ENCODE peak calls at places on chromosomes 13 and 19, in six cellular contexts. W, Z, J, F, K and X are unnamed samples.

GRCh38 chr13:72495681-72496080 is 231.7 kb downstream of the MZT1 start:
- DNase-seq in W (no peak), Z (no peak), F (no peak), K (no peak), J (no peak), X (no peak)

GRCh38 chr19:10346509-10346908 is 7.1 kb upstream of the ICAM3 start:
- DNase-seq in K (no peak), Z (no peak), W (no peak), F (no peak), J (no peak), X (no peak)

GRCh38 chr19:13902993-13903555 is 2.8 kb downstream of the BRME1 start:
- DNase-seq in F (no peak), J (peak), K (no peak), Z (peak), W (no peak), X (no peak)

GRCh38 chr19:3507371-3508120 is 1.4 kb downstream of the FZR1 start:
- DNase-seq in Z (peak), F (no peak), K (no peak), J (no peak), W (no peak), X (no peak)

GRCh38 chr19:40807147-40808020 is 8.4 kb downstream of the EGLN2 start:
- DNase-seq in K (no peak), J (peak), W (no peak), F (no peak), Z (peak), X (no peak)

GRCh38 chr19:45762870-45763631 is 6.0 kb downstream of the SIX5 start:
- DNase-seq in Z (no peak), F (no peak), W (no peak), K (no peak), J (no peak), X (no peak)

GRCh38 chr13:54591540-54591939 is 1562.9 kb downstream of the OLFM4 start:
- DNase-seq in K (no peak), Z (no peak), J (no peak), F (no peak), W (no peak), X (no peak)

GRCh38 chr13:112477070-112477619 is 101.0 kb downstream of the SPACA7 start:
- DNase-seq in K (no peak), W (no peak), F (no peak), Z (no peak), J (no peak), X (no peak)

GRCh38 chr19:33219261-33219812 is 6.3 kb downstream of the SLC7A10 start:
- DNase-seq in J (no peak), Z (peak), F (no peak), W (no peak), K (no peak), X (no peak)

GRCh38 chr13:85588359-85588758 is 210.9 kb downstream of the SLITRK6 start:
- DNase-seq in K (no peak), J (no peak), Z (peak), W (no peak), F (no peak), X (no peak)

GRCh38 chr13:107457686-107458085 is 757.6 kb downstream of the LIG4 start:
- DNase-seq in K (no peak), J (no peak), F (no peak), W (no peak), Z (no peak), X (no peak)

GRCh38 chr13:71864094-71864980 is 2.7 kb downstream of the DACH1 start:
- DNase-seq in Z (peak), F (no peak), W (no peak), J (no peak), K (no peak), X (no peak)

GRCh38 chr13:22062478-22063205 is 391.8 kb downstream of the FGF9 start:
- DNase-seq in W (no peak), J (no peak), K (no peak), Z (no peak), F (no peak), X (no peak)

GRCh38 chr19:38526430-38526829 is 91.3 kb downstream of the MAP4K1 start:
- DNase-seq in K (no peak), J (no peak), F (no peak), Z (no peak), W (no peak), X (no peak)

GRCh38 chr13:110455941-110456340 is 105.6 kb downstream of the RAB20 start:
- DNase-seq in Z (peak), K (peak), J (peak), F (no peak), W (peak), X (peak)

GRCh38 chr19:54523403-54523802 is 20.8 kb downstream of the LAIR2 start:
- DNase-seq in J (no peak), Z (no peak), W (no peak), F (no peak), K (peak), X (no peak)

GRCh38 chr13:108346376-108346775 is 76.9 kb downstream of the TNFSF13B start:
- DNase-seq in F (no peak), Z (peak), J (no peak), W (no peak), K (no peak), X (no peak)

GRCh38 chr19:16111909-16112752 is 442 bp downstream of the RAB8A start:
- DNase-seq in K (no peak), Z (no peak), F (no peak), W (no peak), J (no peak), X (no peak)

GRCh38 chr19:3537101-3537437 is 1.9 kb upstream of the TEKTIP1 start:
- DNase-seq in F (no peak), W (no peak), K (no peak), Z (no peak), J (no peak), X (no peak)

GRCh38 chr13:108957369-108958012 is 328.1 kb downstream of the MYO16 start:
- DNase-seq in W (no peak), Z (peak), K (no peak), J (peak), F (peak), X (no peak)

GRCh38 chr19:49631279-49631588 is 8.7 kb downstream of the RRAS start:
- DNase-seq in F (no peak), J (no peak), W (peak), Z (no peak), K (no peak), X (no peak)

GRCh38 chr19:33268162-33268991 is 34.0 kb downstream of the CEBPA start:
- DNase-seq in W (no peak), K (no peak), Z (no peak), F (no peak), J (no peak), X (peak)

GRCh38 chr13:99357149-99357596 is 50.0 kb upstream of the GPR183 start:
- DNase-seq in F (no peak), J (no peak), Z (no peak), W (no peak), K (no peak), X (no peak)

GRCh38 chr19:3343619-3344502 is 22.5 kb upstream of the NFIC start:
- DNase-seq in Z (peak), K (no peak), W (peak), J (peak), F (no peak), X (peak)

GRCh38 chr13:97119899-97120745 is 102.0 kb upstream of the MBNL2 start:
- DNase-seq in K (no peak), J (no peak), W (no peak), F (no peak), Z (no peak), X (no peak)

GRCh38 chr13:36163809-36164308 is 32.7 kb upstream of the DCLK1 start:
- DNase-seq in J (no peak), Z (peak), F (peak), K (no peak), W (peak), X (no peak)